ENCODE peak calls at places on chromosomes 11 and 22, in ten cellular contexts. One of them, this sample, is unnamed.

GRCh38 chr22:37870273-37870672 is 21.1 kb downstream of the EIF3L start:
- DNase-seq in NCI-H1694 treated with DMSO at 0.1 percent for 48 hours: peak
- DNase-seq in ovary: no peak
- DNase-seq in stimulated activated effector memory CD8-positive, alpha-beta T cell treated with anti-CD3 and anti-CD28 coated beads, Interleukin-12 subunit alpha, Interleukin-12 subunit beta, amount 100 ng/mL, for 72 hours: no peak
- DNase-seq in SHP77 treated with DMSO at 0.1 percent for 48 hours: peak
- DNase-seq in mucosa of descending colon: no peak
- DNase-seq in islet precursor cell: no peak
- DNase-seq in activated CD8-positive, alpha-beta T cell treated with anti-CD3 and anti-CD28 coated beads for 36 hours: no peak
- DNase-seq in activated T-cell treated with anti-CD3 and anti-CD28 coated beads for 1 hour: no peak
- DNase-seq in fibroblast of the aortic adventitia: no peak
- DNase-seq in this sample: no peak

GRCh38 chr11:122100222-122101080 is 15.6 kb downstream of the BLID start:
- DNase-seq in SHP77 treated with DMSO at 0.1 percent for 48 hours: no peak
- DNase-seq in activated T-cell treated with anti-CD3 and anti-CD28 coated beads for 1 hour: no peak
- DNase-seq in stimulated activated effector memory CD8-positive, alpha-beta T cell treated with anti-CD3 and anti-CD28 coated beads, Interleukin-12 subunit alpha, Interleukin-12 subunit beta, amount 100 ng/mL, for 72 hours: no peak
- DNase-seq in activated CD8-positive, alpha-beta T cell treated with anti-CD3 and anti-CD28 coated beads for 36 hours: peak
- DNase-seq in fibroblast of the aortic adventitia: peak
- DNase-seq in ovary: peak
- DNase-seq in mucosa of descending colon: peak
- DNase-seq in NCI-H1694 treated with DMSO at 0.1 percent for 48 hours: no peak
- DNase-seq in islet precursor cell: peak
- DNase-seq in this sample: peak

GRCh38 chr11:7582338-7582985 is 68.7 kb downstream of the PPFIBP2 start:
- DNase-seq in islet precursor cell: no peak
- DNase-seq in fibroblast of the aortic adventitia: peak
- DNase-seq in activated T-cell treated with anti-CD3 and anti-CD28 coated beads for 1 hour: no peak
- DNase-seq in stimulated activated effector memory CD8-positive, alpha-beta T cell treated with anti-CD3 and anti-CD28 coated beads, Interleukin-12 subunit alpha, Interleukin-12 subunit beta, amount 100 ng/mL, for 72 hours: no peak
- DNase-seq in NCI-H1694 treated with DMSO at 0.1 percent for 48 hours: no peak
- DNase-seq in ovary: no peak
- DNase-seq in mucosa of descending colon: no peak
- DNase-seq in activated CD8-positive, alpha-beta T cell treated with anti-CD3 and anti-CD28 coated beads for 36 hours: no peak
- DNase-seq in SHP77 treated with DMSO at 0.1 percent for 48 hours: no peak
- DNase-seq in this sample: no peak

GRCh38 chr22:25557218-25557617 is 7.3 kb upstream of the GRK3 start:
- DNase-seq in SHP77 treated with DMSO at 0.1 percent for 48 hours: no peak
- DNase-seq in stimulated activated effector memory CD8-positive, alpha-beta T cell treated with anti-CD3 and anti-CD28 coated beads, Interleukin-12 subunit alpha, Interleukin-12 subunit beta, amount 100 ng/mL, for 72 hours: no peak
- DNase-seq in ovary: no peak
- DNase-seq in activated CD8-positive, alpha-beta T cell treated with anti-CD3 and anti-CD28 coated beads for 36 hours: no peak
- DNase-seq in NCI-H1694 treated with DMSO at 0.1 percent for 48 hours: no peak
- DNase-seq in mucosa of descending colon: no peak
- DNase-seq in activated T-cell treated with anti-CD3 and anti-CD28 coated beads for 1 hour: no peak
- DNase-seq in islet precursor cell: no peak
- DNase-seq in fibroblast of the aortic adventitia: no peak
- DNase-seq in this sample: no peak

GRCh38 chr22:46501701-46502100 is 35.7 kb downstream of the CELSR1 start:
- DNase-seq in SHP77 treated with DMSO at 0.1 percent for 48 hours: no peak
- DNase-seq in islet precursor cell: no peak
- DNase-seq in activated CD8-positive, alpha-beta T cell treated with anti-CD3 and anti-CD28 coated beads for 36 hours: no peak
- DNase-seq in activated T-cell treated with anti-CD3 and anti-CD28 coated beads for 1 hour: no peak
- DNase-seq in fibroblast of the aortic adventitia: peak
- DNase-seq in stimulated activated effector memory CD8-positive, alpha-beta T cell treated with anti-CD3 and anti-CD28 coated beads, Interleukin-12 subunit alpha, Interleukin-12 subunit beta, amount 100 ng/mL, for 72 hours: no peak
- DNase-seq in ovary: no peak
- DNase-seq in mucosa of descending colon: no peak
- DNase-seq in NCI-H1694 treated with DMSO at 0.1 percent for 48 hours: no peak
- DNase-seq in this sample: no peak

GRCh38 chr11:95076416-95076815 is 9.7 kb downstream of the SRSF8 start:
- DNase-seq in fibroblast of the aortic adventitia: peak
- DNase-seq in mucosa of descending colon: no peak
- DNase-seq in activated CD8-positive, alpha-beta T cell treated with anti-CD3 and anti-CD28 coated beads for 36 hours: no peak
- DNase-seq in activated T-cell treated with anti-CD3 and anti-CD28 coated beads for 1 hour: no peak
- DNase-seq in SHP77 treated with DMSO at 0.1 percent for 48 hours: no peak
- DNase-seq in islet precursor cell: no peak
- DNase-seq in NCI-H1694 treated with DMSO at 0.1 percent for 48 hours: no peak
- DNase-seq in ovary: peak
- DNase-seq in stimulated activated effector memory CD8-positive, alpha-beta T cell treated with anti-CD3 and anti-CD28 coated beads, Interleukin-12 subunit alpha, Interleukin-12 subunit beta, amount 100 ng/mL, for 72 hours: no peak
- DNase-seq in this sample: no peak

GRCh38 chr11:2828585-2829330 is 56.8 kb downstream of the CDKN1C start:
- DNase-seq in fibroblast of the aortic adventitia: no peak
- DNase-seq in mucosa of descending colon: no peak
- DNase-seq in activated CD8-positive, alpha-beta T cell treated with anti-CD3 and anti-CD28 coated beads for 36 hours: no peak
- DNase-seq in stimulated activated effector memory CD8-positive, alpha-beta T cell treated with anti-CD3 and anti-CD28 coated beads, Interleukin-12 subunit alpha, Interleukin-12 subunit beta, amount 100 ng/mL, for 72 hours: no peak
- DNase-seq in islet precursor cell: no peak
- DNase-seq in NCI-H1694 treated with DMSO at 0.1 percent for 48 hours: no peak
- DNase-seq in activated T-cell treated with anti-CD3 and anti-CD28 coated beads for 1 hour: no peak
- DNase-seq in SHP77 treated with DMSO at 0.1 percent for 48 hours: no peak
- DNase-seq in ovary: no peak
- DNase-seq in this sample: no peak

GRCh38 chr11:8899119-8899753 is 11.8 kb upstream of the AKIP1 start:
- DNase-seq in stimulated activated effector memory CD8-positive, alpha-beta T cell treated with anti-CD3 and anti-CD28 coated beads, Interleukin-12 subunit alpha, Interleukin-12 subunit beta, amount 100 ng/mL, for 72 hours: no peak
- DNase-seq in fibroblast of the aortic adventitia: no peak
- DNase-seq in SHP77 treated with DMSO at 0.1 percent for 48 hours: no peak
- DNase-seq in activated T-cell treated with anti-CD3 and anti-CD28 coated beads for 1 hour: no peak
- DNase-seq in ovary: no peak
- DNase-seq in activated CD8-positive, alpha-beta T cell treated with anti-CD3 and anti-CD28 coated beads for 36 hours: no peak
- DNase-seq in mucosa of descending colon: no peak
- DNase-seq in islet precursor cell: no peak
- DNase-seq in NCI-H1694 treated with DMSO at 0.1 percent for 48 hours: no peak
- DNase-seq in this sample: no peak

GRCh38 chr11:71244116-71244815 is 8.1 kb downstream of the SHANK2 start:
- DNase-seq in mucosa of descending colon: no peak
- DNase-seq in NCI-H1694 treated with DMSO at 0.1 percent for 48 hours: no peak
- DNase-seq in activated CD8-positive, alpha-beta T cell treated with anti-CD3 and anti-CD28 coated beads for 36 hours: no peak
- DNase-seq in SHP77 treated with DMSO at 0.1 percent for 48 hours: no peak
- DNase-seq in fibroblast of the aortic adventitia: no peak
- DNase-seq in islet precursor cell: peak
- DNase-seq in stimulated activated effector memory CD8-positive, alpha-beta T cell treated with anti-CD3 and anti-CD28 coated beads, Interleukin-12 subunit alpha, Interleukin-12 subunit beta, amount 100 ng/mL, for 72 hours: no peak
- DNase-seq in activated T-cell treated with anti-CD3 and anti-CD28 coated beads for 1 hour: no peak
- DNase-seq in ovary: no peak
- DNase-seq in this sample: no peak

GRCh38 chr22:20536590-20537324 is 29.3 kb downstream of the MED15 start:
- DNase-seq in activated CD8-positive, alpha-beta T cell treated with anti-CD3 and anti-CD28 coated beads for 36 hours: no peak
- DNase-seq in activated T-cell treated with anti-CD3 and anti-CD28 coated beads for 1 hour: no peak
- DNase-seq in islet precursor cell: no peak
- DNase-seq in fibroblast of the aortic adventitia: no peak
- DNase-seq in ovary: no peak
- DNase-seq in stimulated activated effector memory CD8-positive, alpha-beta T cell treated with anti-CD3 and anti-CD28 coated beads, Interleukin-12 subunit alpha, Interleukin-12 subunit beta, amount 100 ng/mL, for 72 hours: no peak
- DNase-seq in SHP77 treated with DMSO at 0.1 percent for 48 hours: peak
- DNase-seq in mucosa of descending colon: no peak
- DNase-seq in NCI-H1694 treated with DMSO at 0.1 percent for 48 hours: no peak
- DNase-seq in this sample: no peak

GRCh38 chr11:100930185-100930778 is 199.3 kb downstream of the PGR start:
- DNase-seq in ovary: no peak
- DNase-seq in mucosa of descending colon: no peak
- DNase-seq in fibroblast of the aortic adventitia: peak
- DNase-seq in stimulated activated effector memory CD8-positive, alpha-beta T cell treated with anti-CD3 and anti-CD28 coated beads, Interleukin-12 subunit alpha, Interleukin-12 subunit beta, amount 100 ng/mL, for 72 hours: no peak
- DNase-seq in islet precursor cell: no peak
- DNase-seq in SHP77 treated with DMSO at 0.1 percent for 48 hours: peak
- DNase-seq in activated CD8-positive, alpha-beta T cell treated with anti-CD3 and anti-CD28 coated beads for 36 hours: no peak
- DNase-seq in activated T-cell treated with anti-CD3 and anti-CD28 coated beads for 1 hour: no peak
- DNase-seq in NCI-H1694 treated with DMSO at 0.1 percent for 48 hours: peak
- DNase-seq in this sample: no peak

GRCh38 chr11:70398834-70399680 is 728 bp downstream of the CTTN start:
- DNase-seq in SHP77 treated with DMSO at 0.1 percent for 48 hours: no peak
- DNase-seq in ovary: peak
- DNase-seq in NCI-H1694 treated with DMSO at 0.1 percent for 48 hours: no peak
- DNase-seq in islet precursor cell: no peak
- DNase-seq in activated T-cell treated with anti-CD3 and anti-CD28 coated beads for 1 hour: no peak
- DNase-seq in activated CD8-positive, alpha-beta T cell treated with anti-CD3 and anti-CD28 coated beads for 36 hours: peak
- DNase-seq in mucosa of descending colon: peak
- DNase-seq in stimulated activated effector memory CD8-positive, alpha-beta T cell treated with anti-CD3 and anti-CD28 coated beads, Interleukin-12 subunit alpha, Interleukin-12 subunit beta, amount 100 ng/mL, for 72 hours: no peak
- DNase-seq in fibroblast of the aortic adventitia: no peak
- DNase-seq in this sample: no peak

GRCh38 chr11:77200869-77201268 is 72.8 kb downstream of the MYO7A start:
- DNase-seq in NCI-H1694 treated with DMSO at 0.1 percent for 48 hours: no peak
- DNase-seq in fibroblast of the aortic adventitia: no peak
- DNase-seq in SHP77 treated with DMSO at 0.1 percent for 48 hours: no peak
- DNase-seq in activated T-cell treated with anti-CD3 and anti-CD28 coated beads for 1 hour: no peak
- DNase-seq in stimulated activated effector memory CD8-positive, alpha-beta T cell treated with anti-CD3 and anti-CD28 coated beads, Interleukin-12 subunit alpha, Interleukin-12 subunit beta, amount 100 ng/mL, for 72 hours: no peak
- DNase-seq in mucosa of descending colon: peak
- DNase-seq in activated CD8-positive, alpha-beta T cell treated with anti-CD3 and anti-CD28 coated beads for 36 hours: no peak
- DNase-seq in islet precursor cell: no peak
- DNase-seq in ovary: peak
- DNase-seq in this sample: no peak

GRCh38 chr11:117840881-117841581 is 16.5 kb upstream of the FXYD2 start:
- DNase-seq in NCI-H1694 treated with DMSO at 0.1 percent for 48 hours: no peak
- DNase-seq in activated CD8-positive, alpha-beta T cell treated with anti-CD3 and anti-CD28 coated beads for 36 hours: no peak
- DNase-seq in ovary: no peak
- DNase-seq in stimulated activated effector memory CD8-positive, alpha-beta T cell treated with anti-CD3 and anti-CD28 coated beads, Interleukin-12 subunit alpha, Interleukin-12 subunit beta, amount 100 ng/mL, for 72 hours: no peak
- DNase-seq in fibroblast of the aortic adventitia: no peak
- DNase-seq in SHP77 treated with DMSO at 0.1 percent for 48 hours: no peak
- DNase-seq in islet precursor cell: peak
- DNase-seq in mucosa of descending colon: no peak
- DNase-seq in activated T-cell treated with anti-CD3 and anti-CD28 coated beads for 1 hour: no peak
- DNase-seq in this sample: peak

GRCh38 chr11:69540118-69541000 is 58.9 kb downstream of the LINC01488 start:
- DNase-seq in NCI-H1694 treated with DMSO at 0.1 percent for 48 hours: no peak
- DNase-seq in SHP77 treated with DMSO at 0.1 percent for 48 hours: no peak
- DNase-seq in activated CD8-positive, alpha-beta T cell treated with anti-CD3 and anti-CD28 coated beads for 36 hours: no peak
- DNase-seq in fibroblast of the aortic adventitia: no peak
- DNase-seq in mucosa of descending colon: no peak
- DNase-seq in stimulated activated effector memory CD8-positive, alpha-beta T cell treated with anti-CD3 and anti-CD28 coated beads, Interleukin-12 subunit alpha, Interleukin-12 subunit beta, amount 100 ng/mL, for 72 hours: no peak
- DNase-seq in ovary: no peak
- DNase-seq in activated T-cell treated with anti-CD3 and anti-CD28 coated beads for 1 hour: no peak
- DNase-seq in islet precursor cell: peak
- DNase-seq in this sample: no peak

GRCh38 chr11:71204748-71205664 is 47.4 kb downstream of the SHANK2 start:
- DNase-seq in activated CD8-positive, alpha-beta T cell treated with anti-CD3 and anti-CD28 coated beads for 36 hours: no peak
- DNase-seq in ovary: no peak
- DNase-seq in NCI-H1694 treated with DMSO at 0.1 percent for 48 hours: no peak
- DNase-seq in SHP77 treated with DMSO at 0.1 percent for 48 hours: no peak
- DNase-seq in islet precursor cell: no peak
- DNase-seq in activated T-cell treated with anti-CD3 and anti-CD28 coated beads for 1 hour: no peak
- DNase-seq in mucosa of descending colon: no peak
- DNase-seq in fibroblast of the aortic adventitia: no peak
- DNase-seq in stimulated activated effector memory CD8-positive, alpha-beta T cell treated with anti-CD3 and anti-CD28 coated beads, Interleukin-12 subunit alpha, Interleukin-12 subunit beta, amount 100 ng/mL, for 72 hours: no peak
- DNase-seq in this sample: no peak

GRCh38 chr11:12163181-12163841 is 52.9 kb downstream of the MICAL2 start:
- DNase-seq in fibroblast of the aortic adventitia: no peak
- DNase-seq in SHP77 treated with DMSO at 0.1 percent for 48 hours: no peak
- DNase-seq in ovary: no peak
- DNase-seq in activated T-cell treated with anti-CD3 and anti-CD28 coated beads for 1 hour: no peak
- DNase-seq in activated CD8-positive, alpha-beta T cell treated with anti-CD3 and anti-CD28 coated beads for 36 hours: no peak
- DNase-seq in mucosa of descending colon: no peak
- DNase-seq in stimulated activated effector memory CD8-positive, alpha-beta T cell treated with anti-CD3 and anti-CD28 coated beads, Interleukin-12 subunit alpha, Interleukin-12 subunit beta, amount 100 ng/mL, for 72 hours: no peak
- DNase-seq in islet precursor cell: peak
- DNase-seq in NCI-H1694 treated with DMSO at 0.1 percent for 48 hours: no peak
- DNase-seq in this sample: no peak

GRCh38 chr11:111344032-111344431 is 35.0 kb downstream of the POU2AF1 start:
- DNase-seq in ovary: peak
- DNase-seq in NCI-H1694 treated with DMSO at 0.1 percent for 48 hours: no peak
- DNase-seq in fibroblast of the aortic adventitia: peak
- DNase-seq in SHP77 treated with DMSO at 0.1 percent for 48 hours: no peak
- DNase-seq in mucosa of descending colon: no peak
- DNase-seq in islet precursor cell: peak
- DNase-seq in stimulated activated effector memory CD8-positive, alpha-beta T cell treated with anti-CD3 and anti-CD28 coated beads, Interleukin-12 subunit alpha, Interleukin-12 subunit beta, amount 100 ng/mL, for 72 hours: no peak
- DNase-seq in activated T-cell treated with anti-CD3 and anti-CD28 coated beads for 1 hour: no peak
- DNase-seq in activated CD8-positive, alpha-beta T cell treated with anti-CD3 and anti-CD28 coated beads for 36 hours: no peak
- DNase-seq in this sample: no peak

GRCh38 chr11:118892964-118893363 is 9.3 kb downstream of the CXCR5 start:
- DNase-seq in ovary: no peak
- DNase-seq in mucosa of descending colon: no peak
- DNase-seq in SHP77 treated with DMSO at 0.1 percent for 48 hours: no peak
- DNase-seq in NCI-H1694 treated with DMSO at 0.1 percent for 48 hours: no peak
- DNase-seq in activated T-cell treated with anti-CD3 and anti-CD28 coated beads for 1 hour: no peak
- DNase-seq in activated CD8-positive, alpha-beta T cell treated with anti-CD3 and anti-CD28 coated beads for 36 hours: no peak
- DNase-seq in stimulated activated effector memory CD8-positive, alpha-beta T cell treated with anti-CD3 and anti-CD28 coated beads, Interleukin-12 subunit alpha, Interleukin-12 subunit beta, amount 100 ng/mL, for 72 hours: no peak
- DNase-seq in islet precursor cell: no peak
- DNase-seq in fibroblast of the aortic adventitia: no peak
- DNase-seq in this sample: no peak

GRCh38 chr11:30091728-30092127 is 74.9 kb upstream of the KCNA4 start:
- DNase-seq in SHP77 treated with DMSO at 0.1 percent for 48 hours: no peak
- DNase-seq in ovary: no peak
- DNase-seq in fibroblast of the aortic adventitia: no peak
- DNase-seq in NCI-H1694 treated with DMSO at 0.1 percent for 48 hours: no peak
- DNase-seq in islet precursor cell: no peak
- DNase-seq in stimulated activated effector memory CD8-positive, alpha-beta T cell treated with anti-CD3 and anti-CD28 coated beads, Interleukin-12 subunit alpha, Interleukin-12 subunit beta, amount 100 ng/mL, for 72 hours: no peak
- DNase-seq in activated CD8-positive, alpha-beta T cell treated with anti-CD3 and anti-CD28 coated beads for 36 hours: no peak
- DNase-seq in mucosa of descending colon: no peak
- DNase-seq in activated T-cell treated with anti-CD3 and anti-CD28 coated beads for 1 hour: no peak
- DNase-seq in this sample: no peak

GRCh38 chr11:134372961-134373360 is 39.1 kb downstream of the B3GAT1 start:
- DNase-seq in activated CD8-positive, alpha-beta T cell treated with anti-CD3 and anti-CD28 coated beads for 36 hours: no peak
- DNase-seq in activated T-cell treated with anti-CD3 and anti-CD28 coated beads for 1 hour: no peak
- DNase-seq in stimulated activated effector memory CD8-positive, alpha-beta T cell treated with anti-CD3 and anti-CD28 coated beads, Interleukin-12 subunit alpha, Interleukin-12 subunit beta, amount 100 ng/mL, for 72 hours: no peak
- DNase-seq in ovary: no peak
- DNase-seq in mucosa of descending colon: peak
- DNase-seq in fibroblast of the aortic adventitia: no peak
- DNase-seq in islet precursor cell: no peak
- DNase-seq in NCI-H1694 treated with DMSO at 0.1 percent for 48 hours: peak
- DNase-seq in SHP77 treated with DMSO at 0.1 percent for 48 hours: peak
- DNase-seq in this sample: no peak

GRCh38 chr11:111445586-111445985 is 66.5 kb upstream of the POU2AF1 start:
- DNase-seq in SHP77 treated with DMSO at 0.1 percent for 48 hours: no peak
- DNase-seq in activated T-cell treated with anti-CD3 and anti-CD28 coated beads for 1 hour: no peak
- DNase-seq in activated CD8-positive, alpha-beta T cell treated with anti-CD3 and anti-CD28 coated beads for 36 hours: no peak
- DNase-seq in stimulated activated effector memory CD8-positive, alpha-beta T cell treated with anti-CD3 and anti-CD28 coated beads, Interleukin-12 subunit alpha, Interleukin-12 subunit beta, amount 100 ng/mL, for 72 hours: no peak
- DNase-seq in mucosa of descending colon: no peak
- DNase-seq in islet precursor cell: no peak
- DNase-seq in NCI-H1694 treated with DMSO at 0.1 percent for 48 hours: no peak
- DNase-seq in fibroblast of the aortic adventitia: no peak
- DNase-seq in ovary: no peak
- DNase-seq in this sample: no peak

GRCh38 chr11:130536106-130537040 is 87.9 kb downstream of the ADAMTS15 start:
- DNase-seq in activated T-cell treated with anti-CD3 and anti-CD28 coated beads for 1 hour: no peak
- DNase-seq in activated CD8-positive, alpha-beta T cell treated with anti-CD3 and anti-CD28 coated beads for 36 hours: no peak
- DNase-seq in stimulated activated effector memory CD8-positive, alpha-beta T cell treated with anti-CD3 and anti-CD28 coated beads, Interleukin-12 subunit alpha, Interleukin-12 subunit beta, amount 100 ng/mL, for 72 hours: no peak
- DNase-seq in SHP77 treated with DMSO at 0.1 percent for 48 hours: no peak
- DNase-seq in islet precursor cell: no peak
- DNase-seq in ovary: no peak
- DNase-seq in fibroblast of the aortic adventitia: peak
- DNase-seq in mucosa of descending colon: no peak
- DNase-seq in NCI-H1694 treated with DMSO at 0.1 percent for 48 hours: no peak
- DNase-seq in this sample: no peak

GRCh38 chr11:34899633-34900016 is 16.6 kb downstream of the APIP start:
- DNase-seq in stimulated activated effector memory CD8-positive, alpha-beta T cell treated with anti-CD3 and anti-CD28 coated beads, Interleukin-12 subunit alpha, Interleukin-12 subunit beta, amount 100 ng/mL, for 72 hours: no peak
- DNase-seq in ovary: no peak
- DNase-seq in SHP77 treated with DMSO at 0.1 percent for 48 hours: no peak
- DNase-seq in activated T-cell treated with anti-CD3 and anti-CD28 coated beads for 1 hour: no peak
- DNase-seq in fibroblast of the aortic adventitia: no peak
- DNase-seq in mucosa of descending colon: no peak
- DNase-seq in NCI-H1694 treated with DMSO at 0.1 percent for 48 hours: no peak
- DNase-seq in activated CD8-positive, alpha-beta T cell treated with anti-CD3 and anti-CD28 coated beads for 36 hours: peak
- DNase-seq in islet precursor cell: no peak
- DNase-seq in this sample: no peak

GRCh38 chr22:19756288-19757128 is 4.1 kb upstream of the TBX1 start:
- DNase-seq in fibroblast of the aortic adventitia: no peak
- DNase-seq in activated CD8-positive, alpha-beta T cell treated with anti-CD3 and anti-CD28 coated beads for 36 hours: peak
- DNase-seq in SHP77 treated with DMSO at 0.1 percent for 48 hours: no peak
- DNase-seq in islet precursor cell: peak
- DNase-seq in ovary: no peak
- DNase-seq in NCI-H1694 treated with DMSO at 0.1 percent for 48 hours: no peak
- DNase-seq in activated T-cell treated with anti-CD3 and anti-CD28 coated beads for 1 hour: peak
- DNase-seq in stimulated activated effector memory CD8-positive, alpha-beta T cell treated with anti-CD3 and anti-CD28 coated beads, Interleukin-12 subunit alpha, Interleukin-12 subunit beta, amount 100 ng/mL, for 72 hours: no peak
- DNase-seq in mucosa of descending colon: peak
- DNase-seq in this sample: no peak

GRCh38 chr22:32411388-32411787 is 659 bp downstream of the RTCB start:
- DNase-seq in islet precursor cell: peak
- DNase-seq in mucosa of descending colon: no peak
- DNase-seq in activated T-cell treated with anti-CD3 and anti-CD28 coated beads for 1 hour: no peak
- DNase-seq in NCI-H1694 treated with DMSO at 0.1 percent for 48 hours: no peak
- DNase-seq in ovary: no peak
- DNase-seq in activated CD8-positive, alpha-beta T cell treated with anti-CD3 and anti-CD28 coated beads for 36 hours: peak
- DNase-seq in stimulated activated effector memory CD8-positive, alpha-beta T cell treated with anti-CD3 and anti-CD28 coated beads, Interleukin-12 subunit alpha, Interleukin-12 subunit beta, amount 100 ng/mL, for 72 hours: no peak
- DNase-seq in SHP77 treated with DMSO at 0.1 percent for 48 hours: no peak
- DNase-seq in fibroblast of the aortic adventitia: peak
- DNase-seq in this sample: no peak

GRCh38 chr11:33463059-33463458 is 205.9 kb downstream of the HIPK3 start:
- DNase-seq in mucosa of descending colon: no peak
- DNase-seq in stimulated activated effector memory CD8-positive, alpha-beta T cell treated with anti-CD3 and anti-CD28 coated beads, Interleukin-12 subunit alpha, Interleukin-12 subunit beta, amount 100 ng/mL, for 72 hours: no peak
- DNase-seq in ovary: no peak
- DNase-seq in islet precursor cell: no peak
- DNase-seq in activated CD8-positive, alpha-beta T cell treated with anti-CD3 and anti-CD28 coated beads for 36 hours: no peak
- DNase-seq in SHP77 treated with DMSO at 0.1 percent for 48 hours: no peak
- DNase-seq in activated T-cell treated with anti-CD3 and anti-CD28 coated beads for 1 hour: no peak
- DNase-seq in fibroblast of the aortic adventitia: peak
- DNase-seq in NCI-H1694 treated with DMSO at 0.1 percent for 48 hours: no peak
- DNase-seq in this sample: no peak

GRCh38 chr11:113684558-113684957 is 21.6 kb downstream of the TMPRSS5 start:
- DNase-seq in mucosa of descending colon: no peak
- DNase-seq in ovary: no peak
- DNase-seq in activated T-cell treated with anti-CD3 and anti-CD28 coated beads for 1 hour: no peak
- DNase-seq in NCI-H1694 treated with DMSO at 0.1 percent for 48 hours: no peak
- DNase-seq in fibroblast of the aortic adventitia: peak
- DNase-seq in stimulated activated effector memory CD8-positive, alpha-beta T cell treated with anti-CD3 and anti-CD28 coated beads, Interleukin-12 subunit alpha, Interleukin-12 subunit beta, amount 100 ng/mL, for 72 hours: no peak
- DNase-seq in islet precursor cell: peak
- DNase-seq in SHP77 treated with DMSO at 0.1 percent for 48 hours: no peak
- DNase-seq in activated CD8-positive, alpha-beta T cell treated with anti-CD3 and anti-CD28 coated beads for 36 hours: no peak
- DNase-seq in this sample: no peak

This sample was measured in type B pancreatic cell.